ENCODE peak calls at places on chromosome 11, in ten cellular contexts. T is fibroblast of the conjunctiva; O is NCI-H187 treated with DMSO at 0.1 percent for 48 hours; Z is activated T-helper 1 cell treated with anti-CD3 and anti-CD28 coated beads, Interleukin-12 subunit alpha, Interleukin-12 subunit beta, Interleukin-2, Interleukin-4 antibody, amounts not matched to agents 30 ng/mL and 10 ng/mL and 1 ng/mL, durations not matched to agents 14 hours and 24 hours and 36 hours; Q is putamen; K is activated CD4-positive, alpha-beta T cell treated with anti-CD3 and anti-CD28 coated beads, Interleukin-2, amount 50 U/mL, for 4 hours; F is cardiac fibroblast; N is stimulated activated effector memory CD8-positive, alpha-beta T cell treated with anti-CD3 and anti-CD28 coated beads, Interleukin-12 subunit alpha, Interleukin-12 subunit beta, amount 100 ng/mL, for 72 hours; L is NCI-H524; A is hepatocyte. J is an unnamed sample.

GRCh38 chr11:1838426-1839131 is at the start of gene TNNI2:
- DNase-seq in T (no peak), O (no peak), Z (no peak), Q (no peak), K (no peak), F (no peak), N (no peak), L (no peak), A (no peak), J (no peak)

GRCh38 chr11:70303070-70303469 is 32.6 kb downstream of the PPFIA1 start:
- DNase-seq in T (peak), O (no peak), Z (no peak), Q (no peak), K (no peak), F (peak), N (no peak), L (no peak), A (no peak), J (no peak)

GRCh38 chr11:60771879-60772525 is 13.1 kb upstream of the MS4A10 start:
- DNase-seq in T (no peak), O (no peak), Z (no peak), Q (no peak), K (no peak), F (peak), N (no peak), L (no peak), A (no peak), J (no peak)

GRCh38 chr11:1838077-1838425 is 730 bp upstream of the TNNI2 start:
- DNase-seq in T (no peak), O (no peak), Z (no peak), Q (no peak), K (no peak), F (no peak), N (no peak), L (no peak), A (no peak), J (no peak)

GRCh38 chr11:126920833-126921232 is 79.7 kb downstream of the KIRREL3 start:
- DNase-seq in T (no peak), O (no peak), Z (no peak), Q (no peak), K (no peak), F (no peak), N (no peak), L (no peak), A (no peak), J (no peak)

GRCh38 chr11:110467556-110467955 is 37.8 kb downstream of the FDX1 start:
- DNase-seq in T (no peak), O (no peak), Z (no peak), Q (no peak), K (no peak), F (no peak), N (no peak), L (no peak), A (no peak), J (no peak)

GRCh38 chr11:13098890-13099289 is 89.8 kb downstream of the RASSF10 start:
- DNase-seq in T (no peak), O (no peak), Z (no peak), Q (no peak), K (no peak), F (no peak), N (peak), L (no peak), A (no peak), J (no peak)

GRCh38 chr11:70769521-70769920 is 371.2 kb downstream of the CTTN start:
- DNase-seq in T (no peak), O (no peak), Z (no peak), Q (no peak), K (no peak), F (no peak), N (no peak), L (no peak), A (no peak), J (no peak)

GRCh38 chr11:120807414-120808150 is 216.3 kb upstream of the TBCEL start:
- DNase-seq in T (peak), O (no peak), Z (no peak), Q (no peak), K (no peak), F (peak), N (no peak), L (no peak), A (peak), J (no peak)

GRCh38 chr11:16678466-16679116 is 59.9 kb upstream of the C11orf58 start:
- DNase-seq in T (no peak), O (no peak), Z (no peak), Q (no peak), K (no peak), F (no peak), N (no peak), L (no peak), A (no peak), J (no peak)

GRCh38 chr11:68828957-68829356 is 12.8 kb downstream of the CPT1A start:
- DNase-seq in T (no peak), O (no peak), Z (no peak), Q (no peak), K (no peak), F (no peak), N (no peak), L (no peak), A (no peak), J (no peak)

GRCh38 chr11:64131657-64132387 is 34.1 kb downstream of the MACROD1 start:
- DNase-seq in T (no peak), O (peak), Z (no peak), Q (no peak), K (no peak), F (no peak), N (no peak), L (peak), A (peak), J (no peak)

GRCh38 chr11:75547617-75548054 is 14.4 kb upstream of the SERPINH1 start:
- DNase-seq in T (peak), O (no peak), Z (no peak), Q (no peak), K (no peak), F (peak), N (no peak), L (peak), A (peak), J (peak)

GRCh38 chr11:125215951-125216350 is 51.4 kb downstream of the PKNOX2 start:
- DNase-seq in T (peak), O (no peak), Z (no peak), Q (no peak), K (no peak), F (no peak), N (no peak), L (no peak), A (no peak), J (no peak)

GRCh38 chr11:47352556-47352955 is at the start of gene MYBPC3:
- DNase-seq in T (no peak), O (no peak), Z (no peak), Q (no peak), K (no peak), F (no peak), N (no peak), L (no peak), A (no peak), J (no peak)

GRCh38 chr11:105636496-105636895 is 26.6 kb downstream of the GRIA4 start:
- DNase-seq in T (no peak), O (no peak), Z (no peak), Q (no peak), K (no peak), F (no peak), N (no peak), L (no peak), A (no peak), J (no peak)

GRCh38 chr11:130455493-130456127 is 7.2 kb downstream of the ADAMTS15 start:
- DNase-seq in T (no peak), O (no peak), Z (no peak), Q (no peak), K (no peak), F (no peak), N (no peak), L (no peak), A (no peak), J (no peak)

GRCh38 chr11:96122601-96123044 is 198.7 kb upstream of the MTMR2 start:
- DNase-seq in T (no peak), O (peak), Z (no peak), Q (no peak), K (no peak), F (no peak), N (no peak), L (no peak), A (no peak), J (peak)

GRCh38 chr11:9688716-9689511 is 25.0 kb downstream of the SWAP70 start:
- DNase-seq in T (peak), O (no peak), Z (no peak), Q (peak), K (no peak), F (peak), N (no peak), L (no peak), A (peak), J (peak)

GRCh38 chr11:31022080-31022479 is 347.5 kb downstream of the DCDC1 start:
- DNase-seq in T (no peak), O (no peak), Z (no peak), Q (no peak), K (no peak), F (no peak), N (no peak), L (no peak), A (no peak), J (peak)

GRCh38 chr11:121127809-121128208 is 26.8 kb downstream of the TECTA start:
- DNase-seq in T (no peak), O (no peak), Z (no peak), Q (no peak), K (no peak), F (no peak), N (no peak), L (no peak), A (no peak), J (no peak)

GRCh38 chr11:8025816-8026215 is 38.7 kb downstream of the EIF3F start:
- DNase-seq in T (no peak), O (no peak), Z (no peak), Q (no peak), K (no peak), F (peak), N (peak), L (no peak), A (no peak), J (no peak)

GRCh38 chr11:131668867-131669780 is 298.7 kb downstream of the NTM start:
- DNase-seq in T (peak), O (no peak), Z (no peak), Q (peak), K (no peak), F (peak), N (peak), L (no peak), A (peak), J (no peak)

GRCh38 chr11:117910525-117910924 is 18.7 kb downstream of the TMPRSS13 start:
- DNase-seq in T (no peak), O (no peak), Z (no peak), Q (no peak), K (no peak), F (no peak), N (no peak), L (no peak), A (no peak), J (no peak)

GRCh38 chr11:73565804-73566203 is 32.1 kb downstream of the FAM168A start:
- DNase-seq in T (no peak), O (no peak), Z (no peak), Q (no peak), K (no peak), F (no peak), N (no peak), L (peak), A (no peak), J (no peak)

GRCh38 chr11:91257593-91258170 is 966.9 kb upstream of the FAT3 start:
- DNase-seq in T (no peak), O (no peak), Z (no peak), Q (no peak), K (no peak), F (peak), N (no peak), L (no peak), A (no peak), J (no peak)

GRCh38 chr11:64786308-64786707 is 8.0 kb upstream of the SF1 start:
- DNase-seq in T (no peak), O (no peak), Z (no peak), Q (no peak), K (no peak), F (no peak), N (no peak), L (no peak), A (no peak), J (no peak)

GRCh38 chr11:125941606-125942275 is 4.1 kb upstream of the VSIG10L2 start:
- DNase-seq in T (no peak), O (peak), Z (peak), Q (no peak), K (peak), F (peak), N (peak), L (peak), A (peak), J (peak)

GRCh38 chr11:11555228-11555627 is 66.6 kb downstream of the GALNT18 start:
- DNase-seq in T (no peak), O (peak), Z (no peak), Q (no peak), K (no peak), F (no peak), N (no peak), L (peak), A (peak), J (no peak)

GRCh38 chr11:16086229-16086628 is 270.1 kb downstream of the SOX6 start:
- DNase-seq in T (no peak), O (no peak), Z (no peak), Q (no peak), K (no peak), F (no peak), N (no peak), L (peak), A (no peak), J (no peak)

GRCh38 chr11:102168483-102168882 is 58.2 kb downstream of the YAP1 start:
- DNase-seq in T (no peak), O (no peak), Z (no peak), Q (no peak), K (no peak), F (peak), N (no peak), L (no peak), A (no peak), J (no peak)

GRCh38 chr11:14342906-14343305 is 16.1 kb downstream of the RRAS2 start:
- DNase-seq in T (peak), O (no peak), Z (no peak), Q (no peak), K (no peak), F (peak), N (no peak), L (no peak), A (no peak), J (no peak)

GRCh38 chr11:75773595-75774353 is 5.2 kb downstream of the DGAT2 start:
- DNase-seq in T (no peak), O (no peak), Z (peak), Q (no peak), K (no peak), F (no peak), N (peak), L (no peak), A (no peak), J (no peak)